ENCODE peak calls at places on chromosomes 5 and 9, in ten cellular contexts. One of them, this sample, is unnamed.

GRCh38 chr5:72525816-72526215 is 18.6 kb upstream of the ZNF366 start:
- DNase-seq in GM13977: no peak
- DNase-seq in stomach: no peak
- DNase-seq in fibroblast of villous mesenchyme: peak; percentile 95
- DNase-seq in left ventricle myocardium inferior: no peak
- DNase-seq in fibroblast of mammary gland: peak; percentile 92
- DNase-seq in PC-9: peak; percentile 80
- DNase-seq in cardiac fibroblast: peak; percentile 90
- DNase-seq in HFFc6: peak; percentile 92
- DNase-seq in pancreas: no peak
- DNase-seq in this sample: no peak

GRCh38 chr5:123696948-123697347 is 185.0 kb downstream of the CSNK1G3 start:
- DNase-seq in GM13977: no peak
- DNase-seq in stomach: no peak
- DNase-seq in PC-9: peak; percentile 46
- DNase-seq in cardiac fibroblast: peak; percentile 84
- DNase-seq in fibroblast of villous mesenchyme: no peak
- DNase-seq in fibroblast of mammary gland: peak; percentile 32
- DNase-seq in HFFc6: peak; percentile 35
- DNase-seq in left ventricle myocardium inferior: peak; percentile 77
- DNase-seq in pancreas: no peak
- DNase-seq in this sample: no peak

GRCh38 chr9:72557549-72557948 is 36.1 kb downstream of the TMC1 start:
- DNase-seq in pancreas: peak; percentile 59
- DNase-seq in GM13977: no peak
- DNase-seq in HFFc6: peak; percentile 90
- DNase-seq in cardiac fibroblast: peak; percentile 76
- DNase-seq in stomach: no peak
- DNase-seq in fibroblast of villous mesenchyme: peak; percentile 95
- DNase-seq in fibroblast of mammary gland: peak; percentile 98
- DNase-seq in left ventricle myocardium inferior: no peak
- DNase-seq in PC-9: peak; percentile 99
- DNase-seq in this sample: no peak

GRCh38 chr9:74499111-74499601 is 2.0 kb downstream of the RORB start:
- DNase-seq in GM13977: peak; percentile 13
- DNase-seq in stomach: no peak
- DNase-seq in pancreas: no peak
- DNase-seq in PC-9: no peak
- DNase-seq in fibroblast of mammary gland: no peak
- DNase-seq in HFFc6: no peak
- DNase-seq in cardiac fibroblast: peak; percentile 17
- DNase-seq in left ventricle myocardium inferior: no peak
- DNase-seq in fibroblast of villous mesenchyme: no peak
- DNase-seq in this sample: peak; percentile 8

GRCh38 chr5:76816110-76816831 is 2.6 kb upstream of the F2RL1 start:
- DNase-seq in HFFc6: peak; percentile 43
- DNase-seq in fibroblast of mammary gland: peak; percentile 82
- DNase-seq in stomach: no peak
- DNase-seq in cardiac fibroblast: no peak
- DNase-seq in PC-9: peak; percentile 75
- DNase-seq in GM13977: no peak
- DNase-seq in pancreas: no peak
- DNase-seq in left ventricle myocardium inferior: no peak
- DNase-seq in fibroblast of villous mesenchyme: no peak
- DNase-seq in this sample: no peak

GRCh38 chr9:108565651-108566378 is 290.0 kb downstream of the ACTL7B start:
- DNase-seq in PC-9: peak; percentile 77
- DNase-seq in fibroblast of mammary gland: peak; percentile 93
- DNase-seq in left ventricle myocardium inferior: no peak
- DNase-seq in GM13977: peak; percentile 49
- DNase-seq in HFFc6: peak; percentile 74
- DNase-seq in cardiac fibroblast: peak; percentile 94
- DNase-seq in pancreas: peak; percentile 44
- DNase-seq in fibroblast of villous mesenchyme: peak; percentile 92
- DNase-seq in stomach: peak; percentile 60
- DNase-seq in this sample: peak; percentile 53

GRCh38 chr9:136143215-136144001 is 24.7 kb upstream of the TMEM250 start:
- DNase-seq in cardiac fibroblast: peak; percentile 33
- DNase-seq in fibroblast of villous mesenchyme: peak; percentile 36
- DNase-seq in PC-9: no peak
- DNase-seq in GM13977: no peak
- DNase-seq in HFFc6: no peak
- DNase-seq in left ventricle myocardium inferior: no peak
- DNase-seq in fibroblast of mammary gland: peak; percentile 29
- DNase-seq in stomach: no peak
- DNase-seq in pancreas: no peak
- DNase-seq in this sample: no peak

GRCh38 chr9:4306066-4306787 is 6.4 kb upstream of the GLIS3 start:
- DNase-seq in stomach: no peak
- DNase-seq in PC-9: no peak
- DNase-seq in fibroblast of mammary gland: peak; percentile 61
- DNase-seq in HFFc6: peak; percentile 36
- DNase-seq in GM13977: no peak
- DNase-seq in cardiac fibroblast: peak; percentile 71
- DNase-seq in left ventricle myocardium inferior: no peak
- DNase-seq in fibroblast of villous mesenchyme: no peak
- DNase-seq in pancreas: no peak
- DNase-seq in this sample: no peak

GRCh38 chr5:158606228-158606627 is 493.5 kb downstream of the EBF1 start:
- DNase-seq in left ventricle myocardium inferior: no peak
- DNase-seq in pancreas: no peak
- DNase-seq in fibroblast of mammary gland: no peak
- DNase-seq in PC-9: no peak
- DNase-seq in cardiac fibroblast: no peak
- DNase-seq in HFFc6: no peak
- DNase-seq in fibroblast of villous mesenchyme: no peak
- DNase-seq in stomach: no peak
- DNase-seq in GM13977: no peak
- DNase-seq in this sample: no peak

GRCh38 chr9:91865041-91865440 is 85.0 kb downstream of the ROR2 start:
- DNase-seq in GM13977: no peak
- DNase-seq in pancreas: no peak
- DNase-seq in left ventricle myocardium inferior: no peak
- DNase-seq in stomach: no peak
- DNase-seq in cardiac fibroblast: no peak
- DNase-seq in PC-9: no peak
- DNase-seq in fibroblast of mammary gland: no peak
- DNase-seq in HFFc6: no peak
- DNase-seq in fibroblast of villous mesenchyme: no peak
- DNase-seq in this sample: no peak

GRCh38 chr5:180156141-180156540 is 52.9 kb downstream of the RASGEF1C start:
- DNase-seq in stomach: peak; percentile 18
- DNase-seq in fibroblast of villous mesenchyme: no peak
- DNase-seq in HFFc6: no peak
- DNase-seq in GM13977: no peak
- DNase-seq in PC-9: no peak
- DNase-seq in pancreas: no peak
- DNase-seq in cardiac fibroblast: no peak
- DNase-seq in left ventricle myocardium inferior: no peak
- DNase-seq in fibroblast of mammary gland: no peak
- DNase-seq in this sample: no peak

GRCh38 chr5:62643556-62644451 is 65.2 kb downstream of the LRRC70 start:
- DNase-seq in cardiac fibroblast: no peak
- DNase-seq in HFFc6: no peak
- DNase-seq in pancreas: no peak
- DNase-seq in GM13977: no peak
- DNase-seq in fibroblast of mammary gland: no peak
- DNase-seq in fibroblast of villous mesenchyme: no peak
- DNase-seq in left ventricle myocardium inferior: no peak
- DNase-seq in PC-9: no peak
- DNase-seq in stomach: no peak
- DNase-seq in this sample: no peak

GRCh38 chr5:132277971-132278964 is 15.9 kb upstream of the SLC22A4 start:
- DNase-seq in fibroblast of villous mesenchyme: no peak
- DNase-seq in fibroblast of mammary gland: no peak
- DNase-seq in pancreas: no peak
- DNase-seq in HFFc6: no peak
- DNase-seq in cardiac fibroblast: no peak
- DNase-seq in left ventricle myocardium inferior: no peak
- DNase-seq in PC-9: no peak
- DNase-seq in stomach: no peak
- DNase-seq in GM13977: no peak
- DNase-seq in this sample: no peak
- TF ChIP-seq CTCF in fibroblast of villous mesenchyme: no peak
- TF ChIP-seq CTCF in fibroblast of mammary gland: no peak
- TF ChIP-seq CTCF in pancreas: no peak
- TF ChIP-seq CTCF in HFFc6: no peak
- TF ChIP-seq CTCF in cardiac fibroblast: no peak
- TF ChIP-seq CTCF in left ventricle myocardium inferior: no peak
- TF ChIP-seq CTCF in PC-9: no peak
- TF ChIP-seq CTCF in stomach: no peak
- TF ChIP-seq CTCF in GM13977: no peak
- TF ChIP-seq CTCF in this sample: no peak

GRCh38 chr5:109590799-109591198 is 98.9 kb upstream of the MAN2A1 start:
- DNase-seq in left ventricle myocardium inferior: no peak
- DNase-seq in HFFc6: no peak
- DNase-seq in fibroblast of villous mesenchyme: no peak
- DNase-seq in stomach: no peak
- DNase-seq in cardiac fibroblast: no peak
- DNase-seq in PC-9: no peak
- DNase-seq in fibroblast of mammary gland: no peak
- DNase-seq in GM13977: no peak
- DNase-seq in pancreas: no peak
- DNase-seq in this sample: no peak

GRCh38 chr5:109594217-109594616 is 95.5 kb upstream of the MAN2A1 start:
- DNase-seq in fibroblast of mammary gland: no peak
- DNase-seq in PC-9: no peak
- DNase-seq in pancreas: no peak
- DNase-seq in cardiac fibroblast: no peak
- DNase-seq in stomach: no peak
- DNase-seq in HFFc6: no peak
- DNase-seq in fibroblast of villous mesenchyme: no peak
- DNase-seq in GM13977: no peak
- DNase-seq in left ventricle myocardium inferior: no peak
- DNase-seq in this sample: no peak

GRCh38 chr5:109588281-109589035 is 101.3 kb upstream of the MAN2A1 start:
- DNase-seq in GM13977: no peak
- DNase-seq in left ventricle myocardium inferior: no peak
- DNase-seq in fibroblast of mammary gland: no peak
- DNase-seq in cardiac fibroblast: no peak
- DNase-seq in stomach: no peak
- DNase-seq in pancreas: no peak
- DNase-seq in fibroblast of villous mesenchyme: no peak
- DNase-seq in HFFc6: no peak
- DNase-seq in PC-9: no peak
- DNase-seq in this sample: no peak

GRCh38 chr5:109589239-109589638 is 100.5 kb upstream of the MAN2A1 start:
- DNase-seq in left ventricle myocardium inferior: no peak
- DNase-seq in cardiac fibroblast: no peak
- DNase-seq in stomach: no peak
- DNase-seq in PC-9: no peak
- DNase-seq in fibroblast of mammary gland: no peak
- DNase-seq in fibroblast of villous mesenchyme: no peak
- DNase-seq in pancreas: no peak
- DNase-seq in GM13977: no peak
- DNase-seq in HFFc6: no peak
- DNase-seq in this sample: no peak

DNA sequence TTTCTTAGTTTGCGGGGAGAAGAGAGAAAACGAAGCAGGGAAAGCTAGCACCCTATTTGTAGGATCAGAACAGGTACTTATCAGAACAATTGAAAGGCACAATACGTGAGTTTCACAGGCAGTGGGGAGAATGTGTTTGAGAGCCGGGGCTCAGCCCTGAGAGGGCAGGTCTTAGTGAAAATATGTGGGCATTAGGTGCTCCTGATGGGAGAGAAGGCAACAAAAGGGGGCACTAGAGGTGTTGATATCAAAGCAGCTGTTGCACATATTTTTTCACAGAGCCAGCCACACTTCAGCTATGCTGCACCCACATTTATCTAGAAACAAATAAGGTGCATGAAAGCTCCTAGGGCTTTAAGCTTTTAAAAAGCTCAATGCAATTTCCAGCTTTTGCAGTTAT is 99.7 kb upstream of the MAN2A1 start:
- DNase-seq in fibroblast of villous mesenchyme: no peak
- DNase-seq in cardiac fibroblast: peak; percentile 4
- DNase-seq in PC-9: no peak
- DNase-seq in stomach: no peak
- DNase-seq in GM13977: no peak
- DNase-seq in fibroblast of mammary gland: no peak
- DNase-seq in HFFc6: no peak
- DNase-seq in left ventricle myocardium inferior: no peak
- DNase-seq in pancreas: no peak
- DNase-seq in this sample: no peak
- TF ChIP-seq CTCF in fibroblast of villous mesenchyme: no peak
- TF ChIP-seq CTCF in cardiac fibroblast: no peak
- TF ChIP-seq CTCF in PC-9: no peak
- TF ChIP-seq CTCF in stomach: no peak
- TF ChIP-seq CTCF in GM13977: no peak
- TF ChIP-seq CTCF in fibroblast of mammary gland: no peak
- TF ChIP-seq CTCF in HFFc6: no peak
- TF ChIP-seq CTCF in left ventricle myocardium inferior: no peak
- TF ChIP-seq CTCF in pancreas: no peak
- TF ChIP-seq CTCF in this sample: no peak

DNA sequence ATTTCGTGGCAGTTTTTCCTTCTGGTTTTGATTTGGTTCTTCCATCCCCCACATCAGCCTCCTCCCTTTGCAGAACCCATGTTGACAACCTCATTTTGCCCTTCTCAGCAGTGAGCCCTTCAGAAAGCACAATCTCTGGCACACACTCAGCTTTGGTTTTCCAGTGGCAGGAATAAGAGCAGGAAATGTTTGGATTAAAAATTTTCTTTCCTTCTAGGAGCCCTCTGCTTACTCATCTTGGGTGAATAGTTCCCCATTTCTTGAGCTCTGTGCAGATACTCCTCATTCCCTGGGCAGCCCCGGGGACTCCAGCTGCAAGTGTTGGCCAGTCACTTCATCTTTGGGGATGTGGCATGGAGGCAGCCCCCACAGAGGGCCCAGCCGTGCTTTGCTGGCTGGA is 170.5 kb downstream of the NR3C1 start:
- DNase-seq in pancreas: no peak
- DNase-seq in stomach: no peak
- DNase-seq in GM13977: no peak
- DNase-seq in cardiac fibroblast: peak; percentile 55
- DNase-seq in fibroblast of mammary gland: peak; percentile 72
- DNase-seq in left ventricle myocardium inferior: no peak
- DNase-seq in HFFc6: peak; percentile 26
- DNase-seq in fibroblast of villous mesenchyme: no peak
- DNase-seq in PC-9: no peak
- DNase-seq in this sample: no peak
- TF ChIP-seq CTCF in pancreas: no peak
- TF ChIP-seq CTCF in stomach: no peak
- TF ChIP-seq CTCF in GM13977: no peak
- TF ChIP-seq CTCF in cardiac fibroblast: no peak
- TF ChIP-seq CTCF in fibroblast of mammary gland: no peak
- TF ChIP-seq CTCF in left ventricle myocardium inferior: no peak
- TF ChIP-seq CTCF in HFFc6: no peak
- TF ChIP-seq CTCF in fibroblast of villous mesenchyme: no peak
- TF ChIP-seq CTCF in PC-9: no peak
- TF ChIP-seq CTCF in this sample: no peak

DNA sequence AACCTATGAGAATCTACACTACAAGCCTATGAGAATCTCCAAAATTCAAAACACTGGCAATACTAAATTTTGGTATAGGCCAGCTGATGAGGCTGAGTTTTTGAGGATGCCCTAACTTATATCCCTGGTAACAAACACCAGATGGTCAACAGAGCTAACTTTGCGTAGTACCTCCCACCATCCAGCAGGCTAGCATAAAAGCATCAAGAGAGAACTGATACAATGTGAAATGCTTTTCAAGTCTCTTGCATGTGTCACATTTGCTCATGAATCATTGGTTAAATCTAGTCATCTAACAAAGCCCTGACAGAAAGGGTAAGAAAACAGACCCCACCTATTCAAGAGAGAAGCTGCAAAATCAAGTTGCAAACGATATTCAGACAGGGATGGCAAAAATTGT is 1609.7 kb upstream of the CDH9 start:
- DNase-seq in fibroblast of villous mesenchyme: no peak
- DNase-seq in left ventricle myocardium inferior: no peak
- DNase-seq in HFFc6: no peak
- DNase-seq in pancreas: no peak
- DNase-seq in PC-9: no peak
- DNase-seq in GM13977: no peak
- DNase-seq in cardiac fibroblast: no peak
- DNase-seq in fibroblast of mammary gland: no peak
- DNase-seq in stomach: no peak
- DNase-seq in this sample: no peak
- TF ChIP-seq CTCF in fibroblast of villous mesenchyme: no peak
- TF ChIP-seq CTCF in left ventricle myocardium inferior: no peak
- TF ChIP-seq CTCF in HFFc6: no peak
- TF ChIP-seq CTCF in pancreas: no peak
- TF ChIP-seq CTCF in PC-9: no peak
- TF ChIP-seq CTCF in GM13977: no peak
- TF ChIP-seq CTCF in cardiac fibroblast: no peak
- TF ChIP-seq CTCF in fibroblast of mammary gland: no peak
- TF ChIP-seq CTCF in stomach: no peak
- TF ChIP-seq CTCF in this sample: no peak